ENCODE peak calls at places on chromosomes 1 and 21, in five cellular contexts. A is CD8-positive, alpha-beta memory T cell; I is left lung; M is dorsolateral prefrontal cortex; H is neural progenitor cell. W is an unnamed sample.

GRCh38 chr1:219927956-219928790 is at the start of gene SLC30A10:
- DNase-seq in A (no peak), I (peak), M (peak), H (peak), W (no peak)

GRCh38 chr1:204409111-204409510 is 2.5 kb downstream of the PPP1R15B start:
- DNase-seq in A (no peak), I (no peak), M (no peak), H (no peak), W (no peak)

GRCh38 chr1:164495915-164496314 is 63.1 kb upstream of the PBX1 start:
- DNase-seq in A (no peak), I (no peak), M (no peak), H (no peak), W (no peak)

GRCh38 chr1:7366955-7367665 is 404.0 kb upstream of the VAMP3 start:
- DNase-seq in A (no peak), I (no peak), M (no peak), H (no peak), W (no peak)

GRCh38 chr21:21025742-21026141 is 27.5 kb downstream of the NCAM2 start:
- DNase-seq in A (no peak), I (no peak), M (no peak), H (no peak), W (no peak)

GRCh38 chr1:33176887-33177286 is 5.0 kb downstream of the TRIM62 start:
- DNase-seq in A (no peak), I (no peak), M (no peak), H (no peak), W (no peak)

GRCh38 chr1:77579547-77579946 is 102.9 kb downstream of the ZZZ3 start:
- DNase-seq in A (no peak), I (no peak), M (no peak), H (no peak), W (no peak)

GRCh38 chr1:174626031-174627020 is 178.6 kb downstream of the GPR52 start:
- DNase-seq in A (no peak), I (no peak), M (no peak), H (peak), W (no peak)

GRCh38 chr1:204520834-204521709 is 4.9 kb downstream of the MDM4 start:
- DNase-seq in A (peak), I (no peak), M (no peak), H (no peak), W (peak)

GRCh38 chr21:38392722-38393121 is 105.6 kb downstream of the ERG start:
- DNase-seq in A (no peak), I (no peak), M (no peak), H (no peak), W (no peak)

GRCh38 chr1:9413143-9413876 is 120.6 kb downstream of the SPSB1 start:
- DNase-seq in A (peak), I (no peak), M (no peak), H (peak), W (peak)

GRCh38 chr1:9410737-9411297 is 118.1 kb downstream of the SPSB1 start:
- DNase-seq in A (no peak), I (no peak), M (no peak), H (peak), W (peak)

GRCh38 chr1:9416918-9417500 is 122.3 kb upstream of the SLC25A33 start:
- DNase-seq in A (no peak), I (no peak), M (no peak), H (no peak), W (no peak)

GRCh38 chr1:9416506-9416905 is 122.8 kb upstream of the SLC25A33 start:
- DNase-seq in A (no peak), I (no peak), M (no peak), H (no peak), W (no peak)

DNA sequence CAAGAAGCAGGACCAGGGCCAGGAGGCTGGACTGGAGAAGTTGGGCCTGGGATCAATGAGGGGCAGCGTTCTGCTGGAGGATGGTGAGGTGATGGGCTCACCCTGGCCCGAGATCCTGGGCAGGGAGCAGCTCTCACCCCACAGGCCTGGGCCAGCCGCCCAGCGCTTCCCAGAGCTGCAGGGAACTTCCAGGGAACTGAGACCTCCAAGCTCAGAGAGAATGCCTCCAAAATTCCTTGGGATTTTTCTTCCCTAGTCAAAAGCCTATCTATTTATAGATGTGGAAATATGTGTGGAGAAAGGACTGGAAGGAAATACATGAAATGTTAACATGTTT is 121.2 kb downstream of the SPSB1 start:
- DNase-seq in A (no peak), I (no peak), M (no peak), H (no peak), W (no peak)
- H3K4me3 ChIP-seq in A (peak), I (no peak), M (no peak), H (no peak), W (peak)

DNA sequence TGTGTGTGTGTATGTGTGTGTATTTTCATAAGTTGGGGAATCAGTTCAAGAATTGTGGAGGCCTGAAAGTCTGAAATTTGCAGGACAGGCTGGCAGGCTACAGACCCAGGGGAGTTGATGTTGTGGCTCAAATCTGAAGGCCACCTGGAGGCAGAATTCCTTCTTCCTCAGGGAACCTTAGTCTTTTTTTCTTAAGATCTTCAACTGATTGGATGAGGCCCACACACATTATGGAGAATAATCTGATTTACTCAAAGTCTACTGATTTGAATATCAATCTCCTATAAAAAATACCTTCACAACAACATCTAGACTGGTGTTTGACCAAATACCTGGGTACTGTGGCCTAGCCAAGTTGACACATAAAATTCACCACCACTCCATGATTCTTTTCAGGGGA is 61.8 kb downstream of the MT1HL1 start:
- DNase-seq in A (no peak), I (no peak), M (no peak), H (no peak), W (no peak)
- H3K4me3 ChIP-seq in A (no peak), I (no peak), M (no peak), H (no peak), W (no peak)

GRCh38 chr1:170669036-170669435 is 5.1 kb downstream of the PRRX1 start:
- DNase-seq in A (no peak), I (no peak), M (no peak), H (peak), W (no peak)

GRCh38 chr1:170671629-170671963 is 7.7 kb downstream of the PRRX1 start:
- DNase-seq in A (no peak), I (no peak), M (no peak), H (no peak), W (no peak)

GRCh38 chr1:170670751-170671628 is 7.1 kb downstream of the PRRX1 start:
- DNase-seq in A (no peak), I (peak), M (no peak), H (peak), W (no peak)

GRCh38 chr1:170668301-170668789 is 4.4 kb downstream of the PRRX1 start:
- DNase-seq in A (no peak), I (no peak), M (no peak), H (peak), W (no peak)

DNA sequence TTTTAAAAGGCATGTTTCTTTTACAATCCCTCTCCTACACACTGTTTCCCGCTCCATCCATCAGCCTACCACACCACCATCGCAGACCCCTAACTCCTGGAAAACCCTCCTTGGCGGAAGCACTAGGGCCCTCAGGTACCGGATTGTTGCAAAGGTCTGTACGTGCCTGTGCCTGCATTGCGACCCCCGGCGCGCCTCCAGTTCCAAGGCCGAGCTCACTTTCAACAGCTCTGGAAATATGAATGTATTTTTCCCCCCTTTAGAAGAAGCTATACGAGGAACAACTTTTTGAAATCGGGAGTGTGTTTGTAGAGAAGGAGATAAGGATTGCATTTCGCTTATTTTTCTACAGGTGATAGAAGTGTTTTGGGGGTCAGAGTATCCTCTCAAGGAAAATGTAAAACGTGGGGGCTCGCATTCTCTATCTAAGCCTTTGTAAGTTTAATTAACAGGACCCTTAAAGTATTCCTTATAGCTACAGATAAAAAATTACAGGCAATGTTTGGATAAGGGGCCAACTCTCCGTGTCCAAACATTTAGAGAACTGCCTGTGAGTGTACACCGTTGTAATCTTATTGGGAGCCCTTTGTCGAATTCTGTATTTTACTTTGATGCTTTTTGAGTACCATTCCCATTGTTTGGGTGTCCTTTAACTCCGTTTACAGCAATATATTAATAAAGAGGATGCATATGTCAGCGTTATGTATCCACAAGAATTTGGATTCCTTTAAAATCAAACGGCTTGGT is 5.8 kb downstream of the PRRX1 start:
- DNase-seq in A (no peak), I (no peak), M (no peak), H (no peak), W (no peak)
- H3K4me3 ChIP-seq in A (no peak), I (no peak), M (no peak), H (no peak), W (no peak)

DNA sequence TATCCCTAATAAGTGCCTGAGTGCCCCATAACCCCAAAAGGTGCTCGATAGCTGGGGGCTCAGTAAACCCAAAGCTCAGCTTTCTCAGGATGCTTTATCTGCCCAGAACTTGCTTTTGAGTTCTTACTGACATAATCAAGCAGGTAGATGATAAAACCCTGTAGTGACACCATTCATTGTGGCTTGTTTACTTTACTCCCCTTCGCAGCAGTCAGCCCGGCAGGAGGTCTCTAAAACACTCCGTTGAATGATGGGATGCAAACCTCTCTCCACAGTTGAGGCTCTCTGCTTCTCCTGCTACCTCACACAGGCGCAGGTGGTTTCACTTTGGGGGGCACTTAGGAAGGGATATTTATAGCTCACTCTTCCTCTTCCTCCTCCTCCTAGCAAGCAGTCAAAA is 349.4 kb downstream of the HLX start:
- DNase-seq in A (no peak), I (no peak), M (no peak), H (peak), W (no peak)
- H3K4me3 ChIP-seq in A (no peak), I (no peak), M (no peak), H (no peak), W (no peak)

W was measured in Jurkat, Clone E6-1.